ENCODE peak calls at places on chromosome 5, in six cellular contexts. Z is stomach, T is body of pancreas, K is endothelial cell of umbilical vein, X is transverse colon, W is sigmoid colon. G is an unnamed sample.

GRCh38 chr5:44332360-44332971 is 56.8 kb downstream of the FGF10 start:
- DNase-seq in Z (no peak), T (no peak), K (peak), X (no peak), W (no peak), G (no peak)

GRCh38 chr5:134873494-134873893 is 677 bp upstream of the TXNDC15 start:
- DNase-seq in Z (no peak), T (no peak), K (no peak), X (no peak), W (no peak), G (no peak)

GRCh38 chr5:93421498-93421897 is 159.5 kb downstream of the NR2F1-AS1 start:
- DNase-seq in Z (no peak), T (no peak), K (no peak), X (no peak), W (no peak), G (no peak)

GRCh38 chr5:126597156-126597555 is 2.1 kb upstream of the ALDH7A1 start:
- DNase-seq in Z (no peak), T (no peak), K (peak), X (no peak), W (no peak), G (no peak)

GRCh38 chr5:71732011-71732410 is 12.9 kb downstream of the CARTPT start:
- DNase-seq in Z (no peak), T (no peak), K (peak), X (no peak), W (no peak), G (no peak)

GRCh38 chr5:109838157-109838556 is 148.4 kb downstream of the MAN2A1 start:
- DNase-seq in Z (no peak), T (no peak), K (no peak), X (no peak), W (no peak), G (no peak)

GRCh38 chr5:130541617-130542221 is 623.3 kb downstream of the HINT1 start:
- DNase-seq in Z (no peak), T (no peak), K (no peak), X (no peak), W (no peak), G (no peak)

GRCh38 chr5:169195601-169196000 is 105.3 kb downstream of the SLIT3 start:
- DNase-seq in Z (no peak), T (no peak), K (no peak), X (no peak), W (no peak), G (no peak)

GRCh38 chr5:115541586-115541985 is 3.0 kb downstream of the FEM1C start:
- DNase-seq in Z (no peak), T (no peak), K (no peak), X (no peak), W (no peak), G (no peak)

GRCh38 chr5:20972419-20972925 is 984.5 kb upstream of the CDH18 start:
- DNase-seq in Z (no peak), T (no peak), K (peak), X (no peak), W (peak), G (peak)

GRCh38 chr5:176888016-176888864 is 10.9 kb downstream of the HK3 start:
- DNase-seq in Z (no peak), T (no peak), K (no peak), X (no peak), W (peak), G (no peak)

GRCh38 chr5:32108167-32108566 is 66.0 kb downstream of the GOLPH3 start:
- DNase-seq in Z (no peak), T (no peak), K (no peak), X (no peak), W (no peak), G (no peak)

GRCh38 chr5:156800982-156801381 is 49.1 kb upstream of the PPP1R2B start:
- DNase-seq in Z (no peak), T (no peak), K (no peak), X (no peak), W (no peak), G (no peak)

GRCh38 chr5:88826959-88827585 is 55.9 kb downstream of the MEF2C start:
- DNase-seq in Z (no peak), T (no peak), K (peak), X (peak), W (peak), G (no peak)

GRCh38 chr5:33810491-33811120 is 81.2 kb downstream of the ADAMTS12 start:
- DNase-seq in Z (no peak), T (no peak), K (peak), X (peak), W (peak), G (no peak)

GRCh38 chr5:149762958-149763630 is 33.0 kb downstream of the PPARGC1B start:
- DNase-seq in Z (no peak), T (no peak), K (no peak), X (no peak), W (no peak), G (no peak)

GRCh38 chr5:135482383-135482933 is 30.3 kb upstream of the TIFAB start:
- DNase-seq in Z (no peak), T (no peak), K (no peak), X (no peak), W (no peak), G (no peak)

GRCh38 chr5:375336-375920 is 53.9 kb downstream of the AHRR start:
- DNase-seq in Z (no peak), T (no peak), K (no peak), X (no peak), W (peak), G (no peak)

GRCh38 chr5:157511656-157512644 is 51.9 kb downstream of the NIPAL4 start:
- DNase-seq in Z (peak), T (peak), K (peak), X (peak), W (peak), G (peak)

GRCh38 chr5:40853632-40854192 is 12.5 kb downstream of the CARD6 start:
- DNase-seq in Z (no peak), T (no peak), K (no peak), X (no peak), W (no peak), G (no peak)

GRCh38 chr5:90056911-90057705 is 352.4 kb downstream of the CETN3 start:
- DNase-seq in Z (no peak), T (no peak), K (no peak), X (no peak), W (no peak), G (no peak)

GRCh38 chr5:1037123-1037670 is 28.6 kb downstream of the NKD2 start:
- DNase-seq in Z (no peak), T (no peak), K (no peak), X (no peak), W (peak), G (no peak)

GRCh38 chr5:171989946-171990712 is 16.3 kb downstream of the FBXW11 start:
- DNase-seq in Z (no peak), T (no peak), K (no peak), X (no peak), W (no peak), G (no peak)

GRCh38 chr5:162436055-162436454 is 368.5 kb downstream of the GABRG2 start:
- DNase-seq in Z (no peak), T (no peak), K (no peak), X (no peak), W (no peak), G (no peak)

GRCh38 chr5:10507575-10508024 is 56.3 kb upstream of the ANKRD33B start:
- DNase-seq in Z (no peak), T (no peak), K (peak), X (no peak), W (no peak), G (no peak)

GRCh38 chr5:180381428-180381827 is 28.3 kb upstream of the GFPT2 start:
- DNase-seq in Z (no peak), T (no peak), K (no peak), X (no peak), W (no peak), G (no peak)

GRCh38 chr5:448061-448765 is 5.2 kb downstream of the EXOC3 start:
- DNase-seq in Z (peak), T (no peak), K (no peak), X (peak), W (peak), G (no peak)

GRCh38 chr5:90096415-90097081 is 313.0 kb downstream of the CETN3 start:
- DNase-seq in Z (peak), T (no peak), K (peak), X (no peak), W (no peak), G (peak)

GRCh38 chr5:102782245-102782872 is 27.3 kb downstream of the PAM start:
- DNase-seq in Z (no peak), T (no peak), K (no peak), X (no peak), W (no peak), G (no peak)

GRCh38 chr5:180873628-180874520 is 12.8 kb upstream of the ZFP62 start:
- DNase-seq in Z (no peak), T (peak), K (no peak), X (peak), W (no peak), G (no peak)

GRCh38 chr5:118791986-118792734 is 196.2 kb downstream of the DTWD2 start:
- DNase-seq in Z (peak), T (peak), K (peak), X (no peak), W (no peak), G (peak)

GRCh38 chr5:36452394-36453100 is 150.8 kb upstream of the RANBP3L start:
- DNase-seq in Z (no peak), T (no peak), K (no peak), X (no peak), W (no peak), G (no peak)

GRCh38 chr5:151659001-151659754 is 27.5 kb downstream of the SPARC start:
- DNase-seq in Z (peak), T (peak), K (peak), X (peak), W (peak), G (peak)
- TF ChIP-seq POLR2A in Z (no peak), T (no peak), K (peak), X (no peak), W (no peak), G (no peak)

DNA sequence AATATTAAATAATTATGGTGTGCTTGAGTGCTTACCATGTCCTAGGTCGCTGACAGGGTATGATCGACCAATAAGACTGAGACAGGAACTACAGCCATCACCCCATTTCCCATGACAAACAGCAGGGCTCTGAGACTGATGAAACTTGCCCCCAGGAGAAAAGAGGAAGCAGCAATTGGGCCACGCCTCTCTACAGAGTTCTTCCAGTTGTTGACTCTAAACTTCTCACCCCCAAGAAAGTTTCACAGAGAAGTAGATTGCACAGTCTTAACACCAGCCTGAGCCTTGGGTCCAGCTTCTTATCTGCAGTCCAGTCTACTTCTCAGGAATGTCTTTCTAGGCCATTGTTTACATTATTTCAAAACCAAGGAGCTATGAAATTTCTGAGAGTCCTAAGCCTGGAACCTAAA is 182.2 kb upstream of the ANKRD55 start:
- DNase-seq in Z (peak), T (no peak), K (no peak), X (peak), W (peak), G (no peak)
- TF ChIP-seq POLR2A in Z (no peak), T (peak), K (no peak), X (no peak), W (no peak), G (no peak)

GRCh38 chr5:42988568-42988967 is 51.6 kb downstream of the ANXA2R start:
- DNase-seq in Z (no peak), T (no peak), K (no peak), X (no peak), W (no peak), G (no peak)
- TF ChIP-seq POLR2A in Z (no peak), T (no peak), K (no peak), X (no peak), W (no peak), G (no peak)

GRCh38 chr5:151158287-151158661 is 695 bp upstream of the ANXA6 start:
- DNase-seq in Z (no peak), T (peak), K (no peak), X (no peak), W (no peak), G (no peak)

GRCh38 chr5:151157426-151158286 is at the start of gene ANXA6:
- DNase-seq in Z (peak), T (peak), K (peak), X (peak), W (peak), G (peak)

GRCh38 chr5:151155149-151155776 is 2.3 kb downstream of the ANXA6 start:
- DNase-seq in Z (no peak), T (no peak), K (no peak), X (peak), W (no peak), G (peak)

GRCh38 chr5:151156732-151157402 is 712 bp downstream of the ANXA6 start:
- DNase-seq in Z (no peak), T (peak), K (peak), X (no peak), W (peak), G (no peak)

DNA sequence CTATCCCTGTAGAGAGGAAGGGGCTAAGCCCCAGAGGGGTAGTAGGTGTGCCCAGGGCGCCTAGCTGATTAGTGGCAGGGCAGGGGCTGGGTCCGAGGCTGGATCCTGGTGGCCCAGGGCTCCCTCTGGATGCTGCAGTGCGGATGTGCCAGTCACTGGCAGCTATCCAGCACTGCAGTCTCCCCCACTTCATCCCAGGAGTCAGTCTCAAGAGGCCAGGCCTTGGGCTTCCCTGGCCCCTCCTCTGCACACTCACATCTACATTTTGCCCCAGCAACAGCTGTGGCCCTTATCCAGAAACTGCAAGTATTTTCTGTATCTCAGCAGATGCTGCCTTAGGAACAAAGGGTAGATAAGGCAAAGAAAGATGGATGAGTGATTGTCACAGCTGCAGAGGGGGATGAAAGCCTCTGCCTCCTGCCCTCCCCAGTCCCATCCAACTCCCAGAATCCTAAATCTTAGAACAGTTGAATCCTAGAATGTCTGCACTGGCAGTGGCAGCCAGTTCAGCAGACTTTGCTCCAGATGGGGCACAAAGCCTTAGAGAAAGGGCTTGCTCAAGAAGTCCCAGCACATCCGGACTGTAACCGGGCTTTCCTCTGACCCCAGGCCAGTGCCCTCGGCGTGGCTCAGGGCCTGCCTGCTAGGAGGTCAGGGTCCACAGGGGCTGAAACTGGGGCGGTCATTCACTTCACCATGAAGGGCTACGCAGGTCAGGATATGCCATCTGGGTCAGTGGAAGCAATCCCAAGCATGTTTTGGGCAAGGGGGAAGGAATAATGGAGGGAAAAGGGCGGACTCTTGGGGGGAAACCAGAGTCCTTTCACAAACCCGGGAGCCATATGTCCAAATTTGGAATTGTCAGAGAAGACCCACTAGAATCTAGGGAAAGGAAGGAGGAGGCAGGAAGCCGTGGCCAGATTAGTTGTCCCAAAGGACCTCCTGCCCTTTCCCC is 1.5 kb downstream of the ANXA6 start:
- DNase-seq in Z (no peak), T (peak), K (peak), X (peak), W (peak), G (peak)
- TF ChIP-seq POLR2A in Z (no peak), T (no peak), K (no peak), X (no peak), W (no peak), G (no peak)

GRCh38 chr5:14143843-14144585 is 872 bp downstream of the TRIO start:
- DNase-seq in Z (peak), T (peak), K (no peak), X (peak), W (peak), G (no peak)

GRCh38 chr5:14143509-14143842 is 334 bp downstream of the TRIO start:
- DNase-seq in Z (no peak), T (no peak), K (no peak), X (no peak), W (no peak), G (no peak)

GRCh38 chr5:14142856-14143508 is at the start of gene TRIO:
- DNase-seq in Z (peak), T (peak), K (peak), X (peak), W (peak), G (peak)

GRCh38 chr5:14141764-14142163 is 1.4 kb upstream of the TRIO start:
- DNase-seq in Z (no peak), T (no peak), K (no peak), X (no peak), W (no peak), G (no peak)

GRCh38 chr5:14142202-14142855 is 813 bp upstream of the TRIO start:
- DNase-seq in Z (no peak), T (no peak), K (no peak), X (no peak), W (no peak), G (no peak)
- TF ChIP-seq POLR2A in Z (no peak), T (no peak), K (no peak), X (no peak), W (no peak), G (no peak)

GRCh38 chr5:78650562-78650930 is 2.0 kb upstream of the LHFPL2 start:
- DNase-seq in Z (no peak), T (no peak), K (no peak), X (no peak), W (no peak), G (no peak)

GRCh38 chr5:78647838-78648358 is 674 bp downstream of the LHFPL2 start:
- DNase-seq in Z (peak), T (peak), K (peak), X (peak), W (peak), G (no peak)

GRCh38 chr5:78649816-78650561 is 1.4 kb upstream of the LHFPL2 start:
- DNase-seq in Z (no peak), T (no peak), K (no peak), X (no peak), W (no peak), G (no peak)

GRCh38 chr5:78648359-78649219 is at the start of gene LHFPL2:
- DNase-seq in Z (peak), T (peak), K (peak), X (peak), W (peak), G (no peak)

GRCh38 chr5:78649220-78649700 is 688 bp upstream of the LHFPL2 start:
- DNase-seq in Z (no peak), T (no peak), K (peak), X (no peak), W (no peak), G (no peak)
- TF ChIP-seq POLR2A in Z (no peak), T (no peak), K (no peak), X (no peak), W (no peak), G (no peak)

GRCh38 chr5:95842955-95843544 is 20.5 kb upstream of the GLRX start:
- DNase-seq in Z (peak), T (peak), K (peak), X (peak), W (peak), G (peak)

GRCh38 chr5:95839658-95840057 is 17.1 kb upstream of the GLRX start:
- DNase-seq in Z (no peak), T (no peak), K (no peak), X (no peak), W (no peak), G (no peak)

GRCh38 chr5:95840969-95841368 is 18.4 kb upstream of the GLRX start:
- DNase-seq in Z (no peak), T (no peak), K (no peak), X (no peak), W (no peak), G (no peak)

GRCh38 chr5:95843733-95844223 is 21.3 kb upstream of the GLRX start:
- DNase-seq in Z (peak), T (peak), K (no peak), X (no peak), W (no peak), G (no peak)

DNA sequence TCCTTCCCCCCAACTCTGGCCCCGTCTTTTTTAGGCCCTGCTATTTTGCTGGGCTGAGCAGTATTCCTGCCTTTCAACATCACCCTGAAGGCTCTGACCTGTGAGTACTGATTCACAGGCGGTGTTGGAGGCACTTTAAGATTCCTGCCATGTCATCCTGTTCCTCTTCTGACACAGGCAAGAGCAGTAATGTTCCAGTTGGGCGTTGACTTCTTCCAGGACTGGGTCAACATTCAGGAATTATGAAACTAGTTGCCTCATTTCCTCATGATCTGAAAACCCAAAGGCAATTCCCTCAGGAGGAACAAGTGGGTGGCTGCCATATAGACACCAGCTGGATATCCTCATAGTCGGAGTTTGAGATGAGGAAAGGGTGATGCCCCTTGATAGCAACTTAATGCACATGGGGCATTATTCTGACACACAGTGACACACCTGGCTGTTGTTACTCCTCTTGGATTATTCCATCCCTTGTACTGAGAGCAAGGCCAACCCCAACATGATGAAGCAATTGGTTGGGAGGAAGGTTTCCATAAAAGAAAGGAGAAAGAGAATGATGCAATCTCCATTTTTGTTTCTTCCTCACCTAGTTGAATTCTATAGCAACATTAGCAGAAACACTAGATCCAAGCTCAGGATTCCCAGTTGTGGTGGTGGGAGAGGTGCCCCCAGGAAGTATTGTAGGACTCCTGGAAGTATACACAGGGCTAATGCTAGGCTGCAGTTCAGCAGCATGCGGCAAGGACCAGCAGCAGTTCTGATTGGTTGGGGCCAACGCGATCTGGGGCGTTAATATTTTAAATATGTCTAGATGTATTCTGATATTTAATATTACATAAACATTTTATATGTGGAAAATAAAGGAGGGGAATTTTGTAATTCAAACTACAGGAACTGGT is 19.6 kb upstream of the GLRX start:
- DNase-seq in Z (peak), T (peak), K (no peak), X (peak), W (peak), G (no peak)
- TF ChIP-seq POLR2A in Z (no peak), T (no peak), K (no peak), X (no peak), W (no peak), G (no peak)

GRCh38 chr5:159911349-159911748 is 4.9 kb upstream of the ADRA1B start:
- DNase-seq in Z (no peak), T (no peak), K (no peak), X (no peak), W (no peak), G (no peak)
- TF ChIP-seq POLR2A in Z (no peak), T (no peak), K (no peak), X (no peak), W (no peak), G (no peak)

GRCh38 chr5:72955768-72956323 is at the start of gene FCHO2:
- DNase-seq in Z (peak), T (peak), K (peak), X (peak), W (peak), G (peak)
- TF ChIP-seq POLR2A in Z (peak), T (peak), K (peak), X (peak), W (peak), G (peak)

GRCh38 chr5:150780180-150780692 is 1.7 kb downstream of the SMIM3 start:
- DNase-seq in Z (peak), T (peak), K (no peak), X (peak), W (peak), G (no peak)
- TF ChIP-seq POLR2A in Z (no peak), T (peak), K (no peak), X (peak), W (peak), G (no peak)

G was measured in H54.